ENCODE peak calls at places on chromosome 7, in six cellular contexts. T is SK-N-DZ, E is AG09319, I is ELR, D is glomerular endothelial cell, Z is activated T-helper 1 cell treated with Interleukin-2 at 50 U/mL for 16 hours. M is an unnamed sample.

GRCh38 chr7:1672851-1673486 is 2.9 kb downstream of the ELFN1 start:
- DNase-seq in T (no peak), E (no peak), I (no peak), D (no peak), Z (no peak), M (peak)

GRCh38 chr7:106462365-106462859 is 177.6 kb upstream of the NAMPT start:
- DNase-seq in T (peak), E (no peak), I (peak), D (no peak), Z (no peak), M (peak)

GRCh38 chr7:133545613-133546012 is 292.7 kb downstream of the EXOC4 start:
- DNase-seq in T (no peak), E (no peak), I (peak), D (no peak), Z (no peak), M (no peak)

GRCh38 chr7:36092221-36092771 is 60.8 kb upstream of the EEPD1 start:
- DNase-seq in T (no peak), E (no peak), I (no peak), D (no peak), Z (no peak), M (no peak)

GRCh38 chr7:128347573-128348147 is 4.0 kb upstream of the RBM28 start:
- DNase-seq in T (peak), E (no peak), I (peak), D (no peak), Z (peak), M (no peak)

GRCh38 chr7:95865716-95866371 is 93.5 kb downstream of the DYNC1I1 start:
- DNase-seq in T (no peak), E (peak), I (peak), D (no peak), Z (no peak), M (no peak)

GRCh38 chr7:36639826-36640225 is 84.5 kb downstream of the AOAH start:
- DNase-seq in T (no peak), E (no peak), I (no peak), D (no peak), Z (peak), M (no peak)

GRCh38 chr7:69452797-69453196 is 145.5 kb upstream of the AUTS2 start:
- DNase-seq in T (no peak), E (no peak), I (no peak), D (no peak), Z (no peak), M (no peak)

GRCh38 chr7:98613601-98614425 is 3.3 kb upstream of the NPTX2 start:
- DNase-seq in T (no peak), E (no peak), I (peak), D (peak), Z (no peak), M (no peak)